ENCODE peak calls at places on chromosomes 12 and 14, in six cellular contexts. O is K562, W is H1, A is GM12891, F is HepG2, V is GM12878. T is an unnamed sample.

GRCh38 chr12:96711364-96711763 is 195.7 kb upstream of the NEDD1 start:
- DNase-seq in O (no peak), W (no peak), A (no peak), F (no peak), V (no peak), T (no peak)

GRCh38 chr12:106113042-106113441 is 25.7 kb downstream of the NUAK1 start:
- DNase-seq in O (no peak), W (no peak), A (no peak), F (no peak), V (peak; percentile 7), T (no peak)

GRCh38 chr14:69050235-69051184 is 71.4 kb upstream of the ACTN1 start:
- DNase-seq in O (no peak), W (no peak), A (no peak), F (no peak), V (no peak), T (no peak)

GRCh38 chr12:56102683-56103065 is 1.7 kb upstream of the PA2G4 start:
- DNase-seq in O (no peak), W (no peak), A (no peak), F (no peak), V (no peak), T (no peak)

GRCh38 chr14:100065942-100066574 is 836 bp downstream of the EVL start:
- DNase-seq in O (no peak), W (no peak), A (no peak), F (no peak), V (peak; percentile 94), T (no peak)

GRCh38 chr14:63923422-63923752 is 70.6 kb downstream of the SYNE2 start:
- DNase-seq in O (no peak), W (no peak), A (no peak), F (no peak), V (no peak), T (no peak)

GRCh38 chr12:128069359-128069997 is 197.5 kb upstream of the TMEM132C start:
- DNase-seq in O (peak; percentile 52), W (peak; percentile 65), A (peak; percentile 17), F (peak; percentile 30), V (no peak), T (no peak)

GRCh38 chr12:95336387-95337067 is 118.9 kb downstream of the VEZT start:
- DNase-seq in O (no peak), W (peak; percentile 74), A (no peak), F (peak; percentile 86), V (no peak), T (no peak)

GRCh38 chr14:91277546-91278382 is 33.3 kb upstream of the GPR68 start:
- DNase-seq in O (no peak), W (no peak), A (no peak), F (no peak), V (no peak), T (no peak)

GRCh38 chr12:85865905-85866304 is 8.2 kb upstream of the NTS start:
- DNase-seq in O (no peak), W (no peak), A (no peak), F (no peak), V (no peak), T (no peak)

GRCh38 chr12:123269395-123269892 is 2.2 kb downstream of the CDK2AP1 start:
- DNase-seq in O (peak; percentile 65), W (peak; percentile 81), A (peak; percentile 68), F (peak; percentile 30), V (no peak), T (no peak)

GRCh38 chr12:102021540-102022246 is 40.1 kb downstream of the WASHC3 start:
- DNase-seq in O (no peak), W (no peak), A (no peak), F (no peak), V (no peak), T (no peak)

GRCh38 chr12:19925881-19926665 is 442.3 kb upstream of the PDE3A start:
- DNase-seq in O (no peak), W (no peak), A (no peak), F (no peak), V (no peak), T (no peak)

GRCh38 chr12:67915335-67915851 is 73.9 kb upstream of the IFNG-AS1 start:
- DNase-seq in O (no peak), W (no peak), A (no peak), F (peak; percentile 8), V (no peak), T (no peak)

GRCh38 chr12:65824314-65824563 is at the start of gene HMGA2:
- DNase-seq in O (no peak), W (peak; percentile 75), A (no peak), F (no peak), V (no peak), T (no peak)

GRCh38 chr12:131129839-131130238 is 176.1 kb downstream of the ADGRD1 start:
- DNase-seq in O (no peak), W (no peak), A (no peak), F (no peak), V (no peak), T (no peak)

GRCh38 chr14:54840336-54840735 is 62.3 kb downstream of the GCH1 start:
- DNase-seq in O (no peak), W (no peak), A (no peak), F (no peak), V (no peak), T (no peak)

GRCh38 chr14:61213116-61213720 is 67.9 kb downstream of the TMEM30B start:
- DNase-seq in O (no peak), W (no peak), A (no peak), F (no peak), V (no peak), T (no peak)

GRCh38 chr12:6188954-6189353 is 11.2 kb upstream of the CD9 start:
- DNase-seq in O (no peak), W (no peak), A (no peak), F (no peak), V (no peak), T (no peak)

GRCh38 chr14:49692895-49693737 is at the start of gene KLHDC1:
- DNase-seq in O (peak; percentile 51), W (peak; percentile 77), A (peak; percentile 52), F (peak; percentile 66), V (no peak), T (peak; percentile 58)

GRCh38 chr12:115574831-115575230 is 702.7 kb downstream of the MED13L start:
- DNase-seq in O (no peak), W (no peak), A (no peak), F (no peak), V (no peak), T (no peak)

GRCh38 chr14:90513151-90514014 is 116.6 kb downstream of the CALM1 start:
- DNase-seq in O (no peak), W (no peak), A (no peak), F (peak; percentile 93), V (no peak), T (no peak)

GRCh38 chr14:89228921-89229639 is 188.0 kb downstream of the FOXN3 start:
- DNase-seq in O (no peak), W (no peak), A (no peak), F (no peak), V (no peak), T (no peak)

DNA sequence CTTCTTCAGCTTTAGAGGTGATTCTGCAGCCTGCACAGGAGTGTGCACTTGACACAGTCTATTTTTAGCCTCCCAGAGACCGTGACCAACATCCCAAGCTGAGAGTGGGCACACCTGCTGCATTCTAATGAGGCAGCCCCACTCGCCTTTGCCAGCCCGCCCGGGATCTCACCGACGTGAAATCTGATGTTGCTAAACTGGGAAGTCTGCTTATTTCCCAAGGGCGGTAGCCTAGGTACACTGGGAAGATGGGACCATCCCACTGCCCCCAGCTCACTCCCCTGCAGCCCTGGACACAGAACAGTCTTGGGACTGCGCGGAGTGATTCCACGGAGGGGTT is 47.7 kb downstream of the PRMT8 start:
- DNase-seq in O (no peak), W (no peak), A (no peak), F (no peak), V (no peak), T (no peak)
- TF ChIP-seq TAF1 in O (no peak), W (no peak), A (no peak), F (no peak), V (no peak), T (no peak)

DNA sequence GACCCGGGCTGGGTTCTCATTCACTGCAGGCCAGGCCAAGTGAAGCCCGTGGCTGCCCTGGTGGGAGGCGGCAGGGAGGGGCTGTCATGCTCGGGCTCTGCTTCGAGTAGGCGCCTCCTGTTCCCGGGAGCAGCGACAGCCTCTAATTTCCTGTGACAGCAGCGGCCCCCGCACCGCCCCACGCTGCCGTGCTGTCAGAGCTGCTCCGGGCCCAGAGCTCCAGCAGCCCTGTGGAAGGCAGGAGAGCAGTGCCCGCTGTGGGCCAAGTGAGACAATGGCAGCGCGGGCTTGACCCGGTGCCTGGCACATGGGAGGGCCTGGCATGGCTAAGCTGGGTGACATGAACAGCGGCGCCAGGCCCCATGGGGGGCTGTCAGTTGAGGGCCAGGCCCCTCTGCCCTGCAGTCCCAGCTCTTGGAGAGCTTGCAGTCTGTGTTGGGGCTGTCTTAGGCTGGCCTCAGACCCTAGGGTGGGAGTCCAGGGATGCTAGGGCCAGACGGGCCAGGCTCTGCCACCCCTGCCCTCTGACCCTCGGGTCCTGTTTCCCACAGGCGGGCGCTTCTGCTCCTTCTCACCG is 5.1 kb downstream of the TRMT61A start:
- DNase-seq in O (no peak), W (no peak), A (no peak), F (no peak), V (no peak), T (no peak)
- TF ChIP-seq POLR2AphosphoS5 in O (no peak), W (no peak), A (no peak), F (no peak), V (no peak), T (no peak)

DNA sequence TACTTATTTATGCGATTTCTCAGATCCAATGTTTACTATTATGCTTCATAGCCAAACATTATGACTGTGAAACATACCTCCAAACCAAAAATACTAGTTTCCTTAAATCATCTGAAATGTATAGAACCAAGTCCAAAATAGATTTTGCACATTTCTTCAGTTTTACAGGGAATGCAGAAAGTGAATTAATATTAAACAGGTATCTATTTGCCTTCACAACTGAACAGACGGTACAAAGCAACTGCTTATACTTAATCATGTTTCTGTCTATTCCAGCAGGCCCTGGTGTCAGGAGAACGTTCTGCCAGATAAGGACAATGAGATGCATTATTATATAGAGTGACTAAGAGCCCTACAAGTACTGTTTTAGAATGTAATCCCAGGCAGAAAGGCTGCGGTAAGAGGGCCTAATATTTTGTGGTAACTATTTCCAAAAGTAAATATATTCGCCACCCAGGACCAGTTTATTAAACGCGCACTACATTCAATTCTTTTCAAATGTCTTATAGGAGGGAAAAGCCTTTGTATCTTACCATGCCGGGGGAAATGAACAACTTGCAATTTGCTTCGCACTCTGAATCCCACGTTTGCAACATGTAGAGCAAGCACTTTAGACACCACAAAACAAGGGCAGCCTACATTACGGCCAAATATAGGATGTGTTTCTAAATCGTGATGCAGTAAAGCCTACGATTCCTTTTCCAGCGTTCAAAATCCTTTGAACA is 1.5 kb downstream of the CORO1C start:
- DNase-seq in O (no peak), W (no peak), A (no peak), F (peak; percentile 37), V (no peak), T (no peak)
- TF ChIP-seq POLR2A in O (no peak), W (no peak), A (no peak), F (no peak), V (no peak), T (no peak)

DNA sequence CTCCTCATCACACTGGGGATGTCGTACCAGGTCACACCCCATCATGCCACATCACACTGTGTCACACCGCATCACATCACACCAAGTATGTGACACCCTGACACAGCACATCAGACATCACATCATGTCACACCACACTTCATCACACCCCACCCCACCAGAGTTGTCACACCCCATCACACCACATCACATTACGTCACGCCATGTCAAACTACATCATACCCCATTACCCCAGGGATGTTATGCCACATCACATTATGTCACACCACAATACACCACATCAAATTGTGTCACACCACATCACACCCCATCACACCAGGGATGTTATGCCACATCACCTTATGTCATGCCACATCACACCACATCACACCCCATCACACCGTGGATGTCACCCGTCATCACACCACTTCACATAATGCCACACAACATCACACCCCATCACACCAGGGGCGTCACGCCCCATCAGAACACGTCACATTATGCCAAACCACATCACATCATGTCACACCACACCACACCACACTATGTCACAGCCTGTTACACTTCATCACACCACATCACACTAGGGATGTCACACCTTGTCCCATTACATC is 133.6 kb downstream of the TMEM121 start:
- DNase-seq in O (no peak), W (no peak), A (no peak), F (no peak), V (no peak), T (no peak)
- TF ChIP-seq TAF1 in O (no peak), W (no peak), A (no peak), F (no peak), V (no peak), T (no peak)